ENCODE peak calls at places on chromosomes 11 and 22, in ten cellular contexts. S is fibroblast of mammary gland, C is A549, N is left ventricle myocardium inferior, Q is epithelial cell of proximal tubule, T is right lobe of liver, O is uterus, R is AG04450, B is MM.1S, E is AG04449. F is an unnamed sample.
A peak's percentile ranks its signal among the peaks of the same experiment; 100 is the strongest.

GRCh38 chr22:27008454-27008853 is 351.1 kb downstream of the MIAT start:
- DNase-seq in B (no peak), N (no peak), Q (no peak), E (no peak), T (no peak), O (no peak), S (no peak), C (no peak), R (no peak), F (no peak)

GRCh38 chr11:117878314-117878938 is 2.0 kb upstream of the FXYD6 start:
- DNase-seq in E (no peak), T (no peak), C (no peak), B (no peak), O (no peak), S (no peak), N (no peak), R (no peak), Q (no peak), F (no peak)

GRCh38 chr11:124946735-124947141 is 7.3 kb upstream of the CCDC15 start:
- DNase-seq in T (no peak), S (peak; percentile 64), C (no peak), R (no peak), B (no peak), E (no peak), Q (no peak), O (no peak), N (no peak), F (no peak)

GRCh38 chr11:2767751-2768150 is 68.0 kb upstream of the KCNQ1OT1 start:
- DNase-seq in B (no peak), N (no peak), C (no peak), O (no peak), Q (no peak), E (no peak), R (no peak), S (no peak), T (no peak), F (no peak)

GRCh38 chr11:72823105-72823804 is 9.0 kb downstream of the ATG16L2 start:
- DNase-seq in T (no peak), S (no peak), Q (no peak), C (no peak), B (peak; percentile 3), O (no peak), R (no peak), N (no peak), E (no peak), F (peak; percentile 58)

GRCh38 chr11:130478204-130478701 is 29.8 kb downstream of the ADAMTS15 start:
- DNase-seq in E (peak; percentile 54), Q (peak; percentile 51), B (no peak), N (peak; percentile 78), S (peak; percentile 96), O (peak; percentile 86), R (peak; percentile 88), T (peak; percentile 57), C (peak; percentile 71), F (peak; percentile 82)

GRCh38 chr11:23696712-23697111 is 800.1 kb upstream of the LUZP2 start:
- DNase-seq in B (no peak), T (no peak), S (no peak), O (no peak), E (no peak), N (no peak), Q (no peak), R (no peak), C (no peak), F (no peak)

GRCh38 chr11:18188796-18189195 is 16.2 kb downstream of the MRGPRX4 start:
- DNase-seq in S (no peak), B (no peak), O (no peak), R (no peak), E (no peak), N (no peak), C (no peak), T (no peak), Q (no peak), F (no peak)

GRCh38 chr11:3107608-3108182 is 50.5 kb upstream of the CARS1 start:
- DNase-seq in O (no peak), Q (no peak), N (no peak), E (no peak), B (no peak), T (no peak), R (no peak), S (no peak), C (no peak), F (peak; percentile 17)

GRCh38 chr11:86551286-86551685 is 121.1 kb downstream of the ME3 start:
- DNase-seq in T (no peak), R (peak; percentile 76), S (peak; percentile 96), C (peak; percentile 40), N (no peak), Q (peak; percentile 77), O (no peak), E (peak; percentile 82), B (peak; percentile 52), F (no peak)

GRCh38 chr11:83051760-83052671 is 19.7 kb downstream of the RAB30 start:
- DNase-seq in T (peak; percentile 32), E (peak; percentile 99), O (no peak), S (peak; percentile 98), Q (no peak), C (no peak), N (peak; percentile 48), R (peak; percentile 94), B (no peak), F (peak; percentile 30)

GRCh38 chr11:95888439-95888838 is 35.5 kb downstream of the MTMR2 start:
- DNase-seq in C (no peak), S (peak; percentile 35), O (no peak), Q (no peak), E (no peak), R (no peak), B (no peak), N (no peak), T (no peak), F (no peak)

GRCh38 chr11:44464741-44465140 is 100.7 kb upstream of the CD82 start:
- DNase-seq in R (no peak), S (peak; percentile 7), O (no peak), N (no peak), C (no peak), B (no peak), E (no peak), T (no peak), Q (no peak), F (no peak)

DNA sequence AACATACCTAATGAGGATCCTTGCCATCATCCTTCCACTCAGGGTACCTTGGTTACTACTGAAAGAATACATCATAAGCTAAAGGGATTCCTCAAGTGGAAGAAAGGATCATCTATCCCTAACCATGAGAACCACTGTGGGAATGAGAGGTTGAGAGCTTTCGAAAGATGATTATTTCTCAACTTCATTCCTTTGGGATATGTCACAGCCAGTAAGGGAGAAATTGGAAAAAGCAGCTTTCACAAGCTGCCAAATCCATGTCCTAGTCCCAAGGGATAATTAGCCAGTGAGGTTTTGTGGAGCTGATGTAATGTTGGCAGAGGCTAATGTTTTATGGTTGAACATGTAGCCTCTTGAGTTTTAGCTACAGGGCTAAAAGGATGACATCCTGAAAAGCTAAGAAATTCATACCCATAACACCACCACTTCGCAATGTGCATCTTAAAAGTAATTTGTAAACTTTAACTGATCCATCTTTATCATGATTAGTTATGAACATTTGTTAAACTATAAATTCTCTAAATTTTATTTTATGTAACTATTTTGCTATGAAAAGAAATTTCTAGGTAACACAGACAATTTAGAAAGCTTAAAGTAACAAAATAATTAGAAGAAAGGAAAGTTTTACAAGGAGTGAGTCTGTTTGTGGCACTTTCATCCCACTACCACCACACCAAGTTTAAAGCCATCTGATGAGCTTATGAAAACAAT is 123.9 kb downstream of the MRTFA start:
- DNase-seq in B (no peak), Q (peak; percentile 95), S (peak; percentile 100), T (no peak), R (peak; percentile 93), N (no peak), O (no peak), C (peak; percentile 40), E (peak; percentile 99), F (no peak)
- H3K4me3 ChIP-seq in B (no peak overlapping the region), Q (no peak overlapping the region), S (no peak overlapping the region), T (no peak overlapping the region), R (no peak overlapping the region), N (no peak overlapping the region), O (no peak overlapping the region), C (no peak overlapping the region), E (no peak overlapping the region), F (no peak overlapping the region)

GRCh38 chr22:42233879-42234278 is 36.6 kb downstream of the TCF20 start:
- DNase-seq in T (no peak), O (no peak), Q (no peak), R (no peak), C (no peak), N (no peak), S (no peak), B (no peak), E (no peak), F (no peak)

GRCh38 chr22:42231929-42232328 is 38.5 kb downstream of the TCF20 start:
- DNase-seq in O (no peak), B (no peak), Q (no peak), S (no peak), R (no peak), T (no peak), C (no peak), E (no peak), N (no peak), F (no peak)

GRCh38 chr22:42227435-42227834 is 43.0 kb downstream of the TCF20 start:
- DNase-seq in E (no peak), B (no peak), Q (no peak), R (no peak), O (no peak), N (no peak), S (no peak), T (no peak), C (no peak), F (no peak)

GRCh38 chr22:42229455-42230149 is 40.9 kb downstream of the TCF20 start:
- DNase-seq in O (peak; percentile 48), B (no peak), Q (no peak), C (no peak), T (no peak), E (no peak), S (peak; percentile 67), R (no peak), N (no peak), F (no peak)

GRCh38 chr22:42228480-42228879 is 42.0 kb downstream of the TCF20 start:
- DNase-seq in B (no peak), E (no peak), Q (no peak), N (no peak), C (no peak), O (no peak), S (no peak), R (no peak), T (no peak), F (no peak)
- H3K4me3 ChIP-seq in B (no peak overlapping the region), E (no peak overlapping the region), Q (no peak overlapping the region), N (no peak overlapping the region), C (no peak overlapping the region), O (no peak overlapping the region), S (no peak overlapping the region), R (no peak overlapping the region), T (no peak overlapping the region), F (no peak overlapping the region)

GRCh38 chr11:9574556-9574805 is 1.0 kb downstream of the WEE1 start:
- DNase-seq in T (no peak), C (no peak), R (no peak), S (no peak), Q (no peak), O (peak; percentile 57), E (no peak), B (no peak), N (peak; percentile 29), F (peak; percentile 53)
- H3K4me3 ChIP-seq in T (peak overlapping the region; percentile 65), C (peak overlapping the region; percentile 89), R (peak overlapping the region; percentile 82), S (peak overlapping the region; percentile 73), Q (peak overlapping the region; percentile 83), O (peak overlapping the region; percentile 76), E (peak overlapping the region; percentile 81), B (peak overlapping the region; percentile 81), N (peak overlapping the region; percentile 84), F (peak overlapping the region; percentile 42)

GRCh38 chr22:36384766-36385400 is 2.9 kb downstream of the MYH9 start:
- DNase-seq in B (peak; percentile 59), N (no peak), C (no peak), S (no peak), R (no peak), Q (no peak), O (no peak), E (no peak), T (no peak), F (no peak)
- H3K4me3 ChIP-seq in B (peak overlapping the region; percentile 92), N (peak overlapping the region; percentile 92), C (peak overlapping the region; percentile 100), S (peak overlapping the region; percentile 89), R (peak overlapping the region; percentile 96), Q (peak overlapping the region; percentile 81), O (peak overlapping the region; percentile 86), E (peak overlapping the region; percentile 93), T (peak overlapping the region; percentile 87), F (peak overlapping the region; percentile 99)